ENCODE peak calls at places on chromosomes 7 and 10, in six cellular contexts. P is DMS153; R is Kasumi-1; M is NCI-H2081; N is posterior vena cava; I is activated T-helper 9 cell treated with anti-CD3 and anti-CD28 coated beads, Interleukin-2, amount 50 U/mL, for 16 hours. W is an unnamed sample.

GRCh38 chr10:125343118-125343752 is 182.9 kb upstream of the CTBP2 start:
- DNase-seq in P (no peak), R (peak), M (peak), N (no peak), I (no peak), W (no peak)

GRCh38 chr10:45599021-45599603 is 73.5 kb downstream of the ZFAND4 start:
- DNase-seq in P (no peak), R (no peak), M (no peak), N (no peak), I (no peak), W (no peak)

GRCh38 chr10:11272915-11273389 is 255.3 kb downstream of the CELF2 start:
- DNase-seq in P (no peak), R (no peak), M (no peak), N (no peak), I (no peak), W (no peak)

GRCh38 chr10:61992059-61992460 is 90.6 kb downstream of the ARID5B start:
- DNase-seq in P (no peak), R (no peak), M (no peak), N (no peak), I (no peak), W (no peak)

GRCh38 chr10:129419386-129419785 is 47.7 kb upstream of the MGMT start:
- DNase-seq in P (no peak), R (no peak), M (no peak), N (no peak), I (no peak), W (no peak)

GRCh38 chr7:30171753-30172447 is 37.1 kb downstream of the MTURN start:
- DNase-seq in P (no peak), R (no peak), M (no peak), N (no peak), I (no peak), W (no peak)

GRCh38 chr10:12628964-12629766 is 279.8 kb downstream of the CAMK1D start:
- DNase-seq in P (peak), R (no peak), M (peak), N (no peak), I (no peak), W (peak)

GRCh38 chr7:5831196-5831595 is 49.4 kb upstream of the OCM start:
- DNase-seq in P (no peak), R (no peak), M (no peak), N (no peak), I (no peak), W (no peak)

GRCh38 chr10:72162978-72163377 is 52.8 kb upstream of the ANAPC16 start:
- DNase-seq in P (no peak), R (peak), M (no peak), N (no peak), I (no peak), W (no peak)

GRCh38 chr10:85044-85443 is 35.9 kb upstream of the TUBB8 start:
- DNase-seq in P (no peak), R (no peak), M (no peak), N (no peak), I (no peak), W (no peak)

GRCh38 chr7:132500727-132501410 is 75.4 kb downstream of the PLXNA4 start:
- DNase-seq in P (no peak), R (no peak), M (no peak), N (peak), I (no peak), W (no peak)

GRCh38 chr10:99920901-99921300 is 88.8 kb downstream of the DNMBP start:
- DNase-seq in P (no peak), R (no peak), M (no peak), N (no peak), I (no peak), W (no peak)

GRCh38 chr10:6320320-6321010 is 117.7 kb downstream of the PFKFB3 start:
- DNase-seq in P (no peak), R (no peak), M (no peak), N (no peak), I (no peak), W (no peak)

GRCh38 chr10:16597656-16598055 is 76.0 kb upstream of the C1QL3 start:
- DNase-seq in P (no peak), R (no peak), M (no peak), N (no peak), I (no peak), W (no peak)

GRCh38 chr10:82890573-82890972 is 1015.6 kb downstream of the NRG3 start:
- DNase-seq in P (no peak), R (no peak), M (no peak), N (no peak), I (no peak), W (no peak)

GRCh38 chr10:89029785-89030437 is 39.3 kb downstream of the FAS start:
- DNase-seq in P (no peak), R (peak), M (peak), N (peak), I (peak), W (no peak)

W was measured in NCI-H1092.